ENCODE peak calls at places on chromosomes 6 and 20, in six cellular contexts. U, H, D, C, T and N are unnamed samples.

GRCh38 chr6:3386374-3386857 is 70.4 kb downstream of the SLC22A23 start:
- DNase-seq in H (no peak), D (no peak), C (no peak), U (no peak), T (no peak), N (no peak)

GRCh38 chr6:167737205-167737830 is 89.4 kb upstream of the AFDN start:
- DNase-seq in U (no peak), D (no peak), C (no peak), H (no peak), T (no peak), N (no peak)

GRCh38 chr6:5439749-5440148 is 178.4 kb downstream of the FARS2 start:
- DNase-seq in T (no peak), U (no peak), H (no peak), C (no peak), D (no peak), N (no peak)

GRCh38 chr6:133890941-133891813 is 2.3 kb downstream of the TCF21 start:
- DNase-seq in D (peak; percentile 56), U (peak; percentile 29), H (no peak), C (no peak), T (no peak), N (no peak)

GRCh38 chr6:3247255-3248146 is 11.2 kb upstream of the PSMG4 start:
- DNase-seq in C (no peak), H (no peak), T (no peak), U (peak; percentile 52), D (peak; percentile 72), N (no peak)

GRCh38 chr20:62134735-62135231 is 8.4 kb downstream of the PSMA7 start:
- DNase-seq in U (no peak), H (no peak), C (no peak), T (no peak), D (no peak), N (no peak)

GRCh38 chr20:23446505-23446904 is 6.2 kb downstream of the CST11 start:
- DNase-seq in H (no peak), D (peak; percentile 20), U (peak; percentile 44), C (no peak), T (peak; percentile 67), N (peak; percentile 23)

GRCh38 chr20:60050193-60050960 is 92.2 kb downstream of the CDH26 start:
- DNase-seq in T (no peak), H (no peak), C (no peak), D (no peak), U (no peak), N (no peak)

GRCh38 chr20:36499211-36499610 is 42.1 kb upstream of the MYL9 start:
- DNase-seq in T (no peak), C (no peak), H (no peak), D (no peak), U (no peak), N (no peak)

GRCh38 chr6:158125271-158125670 is 42.8 kb downstream of the SERAC1 start:
- DNase-seq in H (no peak), U (no peak), C (no peak), D (no peak), T (no peak), N (no peak)

GRCh38 chr6:3749991-3750323 is 1.6 kb downstream of the PXDC1 start:
- DNase-seq in H (no peak), U (peak; percentile 84), T (no peak), C (no peak), D (peak; percentile 68), N (no peak)

GRCh38 chr6:14211596-14211961 is 94.0 kb downstream of the CD83 start:
- DNase-seq in T (no peak), U (peak; percentile 60), D (no peak), H (no peak), C (peak; percentile 11), N (no peak)

GRCh38 chr6:132128424-132128823 is 177.3 kb upstream of the CCN2 start:
- DNase-seq in T (no peak), D (no peak), C (no peak), U (no peak), H (no peak), N (no peak)

GRCh38 chr6:154154389-154154967 is 115.4 kb downstream of the OPRM1 start:
- DNase-seq in T (peak; percentile 72), H (peak; percentile 61), D (peak; percentile 48), C (peak; percentile 78), U (peak; percentile 44), N (peak; percentile 71)

GRCh38 chr6:16688984-16689636 is 72.2 kb downstream of the ATXN1 start:
- DNase-seq in U (no peak), D (peak; percentile 82), H (no peak), T (no peak), C (no peak), N (no peak)

GRCh38 chr6:161225677-161226004 is 48.2 kb downstream of the AGPAT4 start:
- DNase-seq in D (no peak), U (no peak), H (no peak), C (no peak), T (no peak), N (no peak)

GRCh38 chr6:159968295-159969203 is at the start of gene IGF2R:
- DNase-seq in D (peak; percentile 84), C (peak; percentile 93), H (peak; percentile 91), U (peak; percentile 94), T (peak; percentile 84), N (peak; percentile 90)

GRCh38 chr20:48727226-48727625 is 100.6 kb downstream of the PREX1 start:
- DNase-seq in U (no peak), T (no peak), C (no peak), D (no peak), H (no peak), N (no peak)

GRCh38 chr6:1024587-1024986 is 287.3 kb upstream of the FOXQ1 start:
- DNase-seq in D (peak; percentile 83), T (no peak), H (no peak), C (no peak), U (no peak), N (no peak)

GRCh38 chr6:112881027-112881426 is 533.9 kb downstream of the RFPL4B start:
- DNase-seq in D (peak; percentile 47), T (no peak), U (no peak), C (no peak), H (no peak), N (no peak)

GRCh38 chr20:19992996-19993908 is 23.9 kb upstream of the NAA20 start:
- DNase-seq in T (no peak), C (no peak), D (peak; percentile 88), U (peak; percentile 50), H (no peak), N (peak; percentile 87)

GRCh38 chr6:11439017-11439420 is 98.5 kb upstream of the TMEM170B start:
- DNase-seq in U (no peak), T (peak; percentile 67), H (no peak), D (no peak), C (no peak), N (no peak)

GRCh38 chr6:168126566-168127383 is 47.8 kb upstream of the FRMD1 start:
- DNase-seq in C (no peak), T (no peak), H (no peak), D (no peak), U (no peak), N (no peak)

GRCh38 chr6:39867592-39867991 is 66.7 kb downstream of the MOCS1 start:
- DNase-seq in U (no peak), T (no peak), H (no peak), D (no peak), C (no peak), N (no peak)

GRCh38 chr6:30211899-30212298 is 1.3 kb downstream of the TRIM26 start:
- DNase-seq in T (no peak), C (no peak), U (no peak), H (no peak), D (no peak), N (peak; percentile 25)